ENCODE peak calls at places on chromosomes 5 and 9, in five cellular contexts. G is posterior cingulate gyrus, E is A549, N is RWPE1, A is substantia nigra. V is an unnamed sample.

GRCh38 chr5:173530547-173530946 is 85.9 kb downstream of the BOD1 start:
- DNase-seq in N (no peak), G (no peak), A (no peak), E (peak), V (no peak)

GRCh38 chr9:92507496-92507895 is 25.2 kb upstream of the ASPN start:
- DNase-seq in A (no peak), N (no peak), E (no peak), G (no peak), V (no peak)

GRCh38 chr5:141420855-141421488 is at the start of gene PCDHGA11:
- DNase-seq in E (peak), A (no peak), G (no peak), N (no peak), V (no peak)

GRCh38 chr5:97628011-97628410 is 445.0 kb upstream of the RIOK2 start:
- DNase-seq in A (no peak), E (no peak), G (no peak), N (no peak), V (no peak)

GRCh38 chr5:31427013-31427783 is 104.7 kb downstream of the DROSHA start:
- DNase-seq in G (no peak), N (no peak), A (no peak), E (no peak), V (no peak)

GRCh38 chr5:111127453-111128195 is 35.5 kb downstream of the WDR36 start:
- DNase-seq in E (no peak), N (peak), A (no peak), G (no peak), V (no peak)

GRCh38 chr5:53069626-53070025 is 39.9 kb downstream of the MOCS2 start:
- DNase-seq in A (no peak), N (no peak), G (no peak), E (no peak), V (no peak)

GRCh38 chr9:108618906-108619550 is 236.8 kb downstream of the ACTL7B start:
- DNase-seq in A (no peak), E (no peak), N (no peak), G (no peak), V (no peak)

GRCh38 chr5:7393921-7394799 is 1.8 kb upstream of the ADCY2 start:
- DNase-seq in N (no peak), E (no peak), A (no peak), G (no peak), V (no peak)

GRCh38 chr5:127562252-127562651 is 44.8 kb downstream of the PRRC1 start:
- DNase-seq in N (no peak), A (peak), G (peak), E (peak), V (no peak)

GRCh38 chr9:107172979-107173347 is 110.1 kb upstream of the RAD23B start:
- DNase-seq in E (no peak), N (no peak), A (no peak), G (no peak), V (no peak)

GRCh38 chr5:67619235-67619634 is 422.6 kb upstream of the CD180 start:
- DNase-seq in A (no peak), E (no peak), G (no peak), N (peak), V (no peak)

GRCh38 chr5:859391-859790 is 8.6 kb upstream of the ZDHHC11 start:
- DNase-seq in E (no peak), G (no peak), A (no peak), N (no peak), V (no peak)

GRCh38 chr9:130198501-130199179 is 26.4 kb downstream of the NCS1 start:
- DNase-seq in N (no peak), G (no peak), A (no peak), E (no peak), V (no peak)

GRCh38 chr5:142466195-142466951 is 141.6 kb upstream of the SPRY4 start:
- DNase-seq in A (no peak), N (no peak), E (no peak), G (no peak), V (no peak)

GRCh38 chr9:127572961-127573727 is 38.9 kb upstream of the STXBP1 start:
- DNase-seq in G (no peak), N (no peak), E (peak), A (no peak), V (no peak)

V was measured in occipital lobe.